ENCODE peak calls at places on chromosome 16, in seven cellular contexts. M, X, R, S, I, G and J are unnamed samples.
A peak's percentile ranks its signal among the peaks of the same experiment; 100 is the strongest.

GRCh38 chr16:10965440-10966039 is 21.2 kb downstream of the CLEC16A start:
- DNase-seq in M (no peak), X (no peak), R (no peak), S (no peak), I (no peak), G (no peak), J (no peak)

GRCh38 chr16:71762186-71762585 is 37.7 kb upstream of the PHLPP2 start:
- DNase-seq in M (no peak), X (no peak), R (no peak), S (no peak), I (no peak), G (no peak), J (no peak)

GRCh38 chr16:30941600-30942420 is 7.1 kb upstream of the ORAI3 start:
- DNase-seq in M (peak; percentile 80), X (peak; percentile 84), R (peak; percentile 74), S (peak; percentile 88), I (peak; percentile 71), G (peak; percentile 90), J (peak; percentile 94)

GRCh38 chr16:11254913-11255736 is 879 bp downstream of the SOCS1 start:
- DNase-seq in M (peak; percentile 74), X (peak; percentile 64), R (no peak), S (peak; percentile 71), I (peak; percentile 41), G (peak; percentile 74), J (peak; percentile 55)

GRCh38 chr16:10744370-10745030 is 858 bp downstream of the NUBP1 start:
- DNase-seq in M (no peak), X (no peak), R (no peak), S (no peak), I (no peak), G (no peak), J (no peak)

GRCh38 chr16:11913425-11914079 is 2.2 kb downstream of the GSPT1 start:
- DNase-seq in M (no peak), X (no peak), R (no peak), S (no peak), I (no peak), G (no peak), J (no peak)

GRCh38 chr16:67145746-67146145 is 5.1 kb downstream of the B3GNT9 start:
- DNase-seq in M (no peak), X (no peak), R (no peak), S (no peak), I (no peak), G (no peak), J (no peak)

GRCh38 chr16:17866991-17867390 is 396.2 kb upstream of the XYLT1 start:
- DNase-seq in M (no peak), X (no peak), R (no peak), S (no peak), I (no peak), G (no peak), J (no peak)

GRCh38 chr16:84055366-84055765 is 12.8 kb upstream of the SLC38A8 start:
- DNase-seq in M (no peak), X (no peak), R (no peak), S (no peak), I (peak; percentile 54), G (no peak), J (peak; percentile 24)

GRCh38 chr16:49382916-49383315 is 9.3 kb downstream of the C16orf78 start:
- DNase-seq in M (no peak), X (no peak), R (no peak), S (no peak), I (no peak), G (no peak), J (no peak)

GRCh38 chr16:68749424-68749823 is 12.3 kb downstream of the CDH1 start:
- DNase-seq in M (no peak), X (no peak), R (no peak), S (no peak), I (no peak), G (no peak), J (no peak)
- TF ChIP-seq CTCF in M (no peak), X (no peak), R (no peak), S (no peak), I (no peak), G (no peak), J (no peak)

GRCh38 chr16:82761236-82761635 is 134.5 kb downstream of the CDH13 start:
- DNase-seq in M (peak; percentile 95), X (peak; percentile 30), R (peak; percentile 72), S (peak; percentile 78), I (peak; percentile 72), G (peak; percentile 48), J (no peak)
- H3K27ac ChIP-seq in M (peak overlapping the region; percentile 72), X (no peak overlapping the region), R (peak overlapping the region; percentile 36), S (peak overlapping the region; percentile 77), I (peak overlapping the region; percentile 77), G (peak overlapping the region; percentile 5), J (no peak overlapping the region)

GRCh38 chr16:88785106-88785924 is at the start of gene PIEZO1:
- DNase-seq in M (peak; percentile 84), X (peak; percentile 82), R (peak; percentile 80), S (peak; percentile 90), I (peak; percentile 81), G (peak; percentile 89), J (peak; percentile 78)

GRCh38 chr16:88784074-88784855 is 755 bp downstream of the PIEZO1 start:
- DNase-seq in M (peak; percentile 92), X (peak; percentile 66), R (no peak), S (peak; percentile 82), I (peak; percentile 72), G (peak; percentile 82), J (peak; percentile 89)

GRCh38 chr16:88782454-88783390 is 2.3 kb downstream of the PIEZO1 start:
- DNase-seq in M (no peak), X (no peak), R (no peak), S (no peak), I (peak; percentile 15), G (peak; percentile 45), J (no peak)

GRCh38 chr16:88784856-88785105 is 239 bp downstream of the PIEZO1 start:
- DNase-seq in M (no peak), X (no peak), R (no peak), S (no peak), I (no peak), G (no peak), J (no peak)

DNA sequence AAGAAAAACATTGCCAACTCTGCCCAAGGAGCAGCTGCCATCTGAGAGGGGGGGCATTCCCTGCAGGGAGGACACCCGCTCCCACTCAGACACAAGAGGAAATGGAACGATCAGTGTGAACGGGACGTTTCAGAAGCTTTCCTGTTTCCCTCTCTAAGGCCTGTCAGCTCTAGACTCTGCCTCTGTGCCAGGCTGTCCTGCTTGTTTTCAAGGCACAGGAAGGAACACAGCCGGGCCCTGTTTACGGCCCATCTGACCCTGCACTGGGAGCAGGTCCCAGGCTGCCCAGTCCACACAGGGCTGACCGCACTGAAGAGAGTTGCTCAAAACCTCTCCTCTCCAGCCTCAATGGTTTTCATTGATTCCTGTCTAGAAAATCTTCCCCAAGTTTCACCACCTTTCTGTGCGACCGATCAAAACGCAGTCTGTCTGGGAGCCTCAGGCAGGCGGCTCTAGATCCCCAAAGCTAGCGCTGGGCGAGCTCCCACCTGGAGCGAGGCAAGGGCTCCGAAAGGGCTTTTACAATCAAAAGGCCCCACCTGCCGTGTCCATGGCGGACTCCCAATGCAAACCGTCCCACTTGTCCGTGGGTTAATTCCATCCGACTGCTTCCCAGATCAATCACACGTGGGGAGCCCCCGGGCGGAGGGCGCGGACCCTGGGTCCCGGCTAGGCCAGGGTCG is 1.5 kb downstream of the PIEZO1 start:
- DNase-seq in M (peak; percentile 86), X (peak; percentile 54), R (no peak), S (no peak), I (peak; percentile 18), G (peak; percentile 57), J (no peak)
- TF ChIP-seq CTCF in M (no peak), X (no peak), R (no peak), S (no peak), I (no peak), G (no peak), J (no peak)

GRCh38 chr16:70575376-70575775 is 51.8 kb downstream of the SF3B3 start:
- DNase-seq in M (no peak), X (no peak), R (no peak), S (no peak), I (no peak), G (no peak), J (no peak)
- H3K27ac ChIP-seq in M (peak overlapping the region; percentile 78), X (no peak overlapping the region), R (no peak overlapping the region), S (no peak overlapping the region), I (no peak overlapping the region), G (no peak overlapping the region), J (no peak overlapping the region)

DNA sequence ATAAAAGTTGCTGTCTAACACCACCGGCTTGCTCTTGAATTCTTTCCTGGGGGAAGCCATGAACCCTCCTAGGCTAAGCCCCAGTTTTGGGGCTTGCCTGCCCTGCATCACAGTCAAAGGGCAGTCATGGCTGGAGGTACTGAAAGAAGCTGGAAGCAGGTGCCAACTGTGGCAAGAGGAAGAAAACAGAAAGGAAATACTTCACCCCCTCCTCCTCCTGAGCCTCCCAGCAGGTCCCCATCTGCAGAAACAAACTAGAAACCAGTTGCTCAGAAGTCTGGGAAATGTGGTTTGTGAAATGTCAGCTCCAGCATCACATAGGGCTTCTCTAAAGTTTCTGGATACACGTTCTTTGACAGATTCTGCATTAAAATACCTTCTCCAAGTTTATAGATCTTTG is 150.0 kb upstream of the PSMD7 start:
- DNase-seq in M (no peak), X (no peak), R (no peak), S (no peak), I (no peak), G (no peak), J (no peak)
- TF ChIP-seq CTCF in M (no peak), X (no peak), R (no peak), S (no peak), I (no peak), G (no peak), J (no peak)

DNA sequence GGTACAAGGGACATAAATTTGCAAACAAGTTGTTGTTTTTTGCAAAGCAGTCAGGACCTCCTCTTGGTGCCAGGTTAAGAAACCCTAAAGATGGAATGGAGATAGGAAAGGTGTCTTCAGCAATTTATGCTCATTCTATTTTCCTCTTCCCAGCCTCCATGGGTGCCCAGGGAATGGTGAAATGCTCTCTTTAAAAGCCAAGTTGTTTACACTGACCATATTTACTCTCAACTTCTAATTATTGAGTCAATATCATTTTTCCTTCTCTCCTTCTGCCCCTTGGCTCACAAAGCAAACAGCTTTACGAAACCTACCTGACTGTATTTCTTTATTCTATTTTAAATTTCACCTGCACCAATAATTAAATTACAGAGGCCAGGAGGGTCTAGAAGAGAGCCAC is 138.5 kb upstream of the IRX3 start:
- DNase-seq in M (no peak), X (no peak), R (no peak), S (no peak), I (no peak), G (no peak), J (no peak)
- H3K27ac ChIP-seq in M (no peak overlapping the region), X (no peak overlapping the region), R (no peak overlapping the region), S (no peak overlapping the region), I (no peak overlapping the region), G (peak overlapping the region; percentile 43), J (no peak overlapping the region)

DNA sequence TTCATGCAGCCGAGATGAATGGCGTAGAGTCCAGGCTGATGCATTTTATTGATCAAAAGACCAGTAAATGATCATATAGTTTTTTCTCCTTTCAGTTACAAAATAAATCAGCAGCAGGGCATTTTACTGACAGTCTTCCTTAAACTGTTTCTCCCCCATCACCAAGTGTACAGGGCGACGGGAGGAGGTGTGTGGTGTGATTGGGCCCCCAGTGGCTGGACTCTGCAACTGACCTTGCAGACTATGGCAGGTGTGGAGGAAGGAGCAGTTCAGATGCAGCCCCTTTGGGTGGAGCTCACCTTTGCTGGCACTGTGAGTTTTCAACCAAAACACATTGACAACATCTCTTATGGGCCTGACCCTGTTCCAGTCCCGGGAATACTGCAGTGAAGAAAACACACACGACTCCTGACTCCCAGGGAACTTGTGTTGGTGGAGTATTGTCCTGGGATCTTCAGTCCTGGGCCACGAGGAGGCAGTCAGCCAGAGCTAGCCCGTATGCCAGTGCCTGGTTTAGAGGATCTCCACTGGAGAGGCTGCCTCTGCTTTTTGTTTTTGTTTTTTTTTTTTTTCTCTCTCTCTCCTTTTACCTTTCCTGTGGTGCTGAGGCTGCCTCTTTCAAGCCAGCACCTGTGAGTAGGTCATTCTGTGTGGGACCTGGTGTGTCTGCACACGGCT is 29.8 kb downstream of the KIAA0513 start:
- DNase-seq in M (no peak), X (peak; percentile 42), R (no peak), S (peak; percentile 6), I (no peak), G (no peak), J (no peak)
- TF ChIP-seq CTCF in M (no peak), X (no peak), R (no peak), S (no peak), I (no peak), G (peak; percentile 15), J (no peak)